ENCODE peak calls at places on chromosomes 7 and 10, in five cellular contexts. Z, A, Y, S and K are unnamed samples.

GRCh38 chr7:33959676-33960075 is 54.3 kb downstream of the BMPER start:
- DNase-seq in Z (no peak), A (no peak), Y (no peak), S (peak; percentile 40), K (no peak)

GRCh38 chr10:84337199-84337598 is 8.8 kb downstream of the CCSER2 start:
- DNase-seq in Z (no peak), A (no peak), Y (no peak), S (peak; percentile 85), K (no peak)

GRCh38 chr7:111954474-111955311 is 251.5 kb downstream of the DOCK4 start:
- DNase-seq in Z (no peak), A (no peak), Y (peak; percentile 49), S (no peak), K (no peak)

GRCh38 chr7:97218767-97219166 is 101.3 kb downstream of the SDHAF3 start:
- DNase-seq in Z (no peak), A (no peak), Y (peak; percentile 74), S (no peak), K (no peak)

GRCh38 chr10:80137031-80137712 is 4.6 kb downstream of the PLAC9 start:
- DNase-seq in Z (no peak), A (no peak), Y (no peak), S (peak; percentile 89), K (peak; percentile 40)

GRCh38 chr10:79241990-79242619 is 105.2 kb upstream of the PPIF start:
- DNase-seq in Z (peak; percentile 44), A (peak; percentile 15), Y (peak; percentile 67), S (peak; percentile 90), K (no peak)

GRCh38 chr7:95481768-95482167 is 4.0 kb upstream of the ASB4 start:
- DNase-seq in Z (no peak), A (no peak), Y (no peak), S (no peak), K (no peak)

GRCh38 chr10:86753056-86753455 is 3.4 kb upstream of the BMPR1A start:
- DNase-seq in Z (no peak), A (no peak), Y (no peak), S (no peak), K (no peak)

GRCh38 chr7:3272691-3273141 is 28.3 kb upstream of the SDK1 start:
- DNase-seq in Z (no peak), A (no peak), Y (no peak), S (no peak), K (peak; percentile 58)

GRCh38 chr7:106110238-106110560 is 1.9 kb downstream of the SYPL1 start:
- DNase-seq in Z (no peak), A (no peak), Y (no peak), S (peak; percentile 40), K (no peak)

GRCh38 chr7:34558026-34558425 is 100.0 kb upstream of the NPSR1 start:
- DNase-seq in Z (no peak), A (no peak), Y (no peak), S (no peak), K (no peak)

GRCh38 chr10:30812018-30812851 is 182.7 kb upstream of the LYZL2 start:
- DNase-seq in Z (no peak), A (no peak), Y (no peak), S (peak; percentile 90), K (no peak)

GRCh38 chr7:151251926-151252835 is 3.7 kb upstream of the SMARCD3 start:
- DNase-seq in Z (peak; percentile 76), A (no peak), Y (no peak), S (peak; percentile 84), K (no peak)

GRCh38 chr10:99395750-99396445 is 34.5 kb downstream of the GOT1 start:
- DNase-seq in Z (no peak), A (no peak), Y (peak; percentile 53), S (peak; percentile 89), K (no peak)

GRCh38 chr7:76358053-76358477 is 726 bp downstream of the YWHAG start:
- DNase-seq in Z (peak; percentile 77), A (peak; percentile 32), Y (peak; percentile 77), S (peak; percentile 72), K (no peak)

GRCh38 chr10:107653832-107654287 is 489.4 kb upstream of the SORCS1 start:
- DNase-seq in Z (peak; percentile 1), A (no peak), Y (no peak), S (peak; percentile 78), K (no peak)

GRCh38 chr7:130337410-130337971 is 7.1 kb upstream of the CPA5 start:
- DNase-seq in Z (no peak), A (no peak), Y (no peak), S (no peak), K (no peak)

GRCh38 chr10:49071221-49071761 is 44.0 kb downstream of the VSTM4 start:
- DNase-seq in Z (no peak), A (no peak), Y (no peak), S (peak; percentile 29), K (peak; percentile 52)

GRCh38 chr10:58266003-58266825 is 1.5 kb downstream of the IPMK start:
- DNase-seq in Z (no peak), A (no peak), Y (no peak), S (peak; percentile 89), K (no peak)

GRCh38 chr7:29231671-29232267 is 37.2 kb downstream of the CHN2 start:
- DNase-seq in Z (no peak), A (no peak), Y (no peak), S (no peak), K (no peak)

GRCh38 chr7:2254429-2255144 is 12.6 kb downstream of the NUDT1 start:
- DNase-seq in Z (no peak), A (no peak), Y (no peak), S (no peak), K (no peak)

GRCh38 chr10:61175331-61175730 is 231.3 kb upstream of the RHOBTB1 start:
- DNase-seq in Z (no peak), A (no peak), Y (no peak), S (peak; percentile 64), K (no peak)

GRCh38 chr7:39909526-39909925 is 40.5 kb upstream of the CDK13 start:
- DNase-seq in Z (no peak), A (no peak), Y (no peak), S (no peak), K (no peak)

GRCh38 chr7:107035446-107035845 is 9.1 kb upstream of the PRKAR2B start:
- DNase-seq in Z (no peak), A (no peak), Y (no peak), S (peak; percentile 94), K (no peak)

GRCh38 chr10:117186832-117187615 is 10.3 kb upstream of the KCNK18 start:
- DNase-seq in Z (no peak), A (no peak), Y (no peak), S (peak; percentile 73), K (no peak)

GRCh38 chr7:120628233-120628632 is 229.7 kb downstream of the TSPAN12 start:
- DNase-seq in Z (no peak), A (no peak), Y (no peak), S (no peak), K (no peak)

GRCh38 chr7:66950311-66950710 is 29.3 kb downstream of the TMEM248 start:
- DNase-seq in Z (no peak), A (no peak), Y (no peak), S (no peak), K (no peak)